ENCODE peak calls at places on chromosome 1, in four cellular contexts. One of them, this sample, is unnamed.

GRCh38 chr1:163013826-163014600 is 55.1 kb upstream of the RGS4 start:
- DNase-seq in cerebellar cortex: no peak
- DNase-seq in astrocyte of the spinal cord: no peak
- DNase-seq in SW480: peak; percentile 96
- DNase-seq in this sample: no peak

GRCh38 chr1:246398126-246398813 is 108.8 kb downstream of the SMYD3 start:
- DNase-seq in cerebellar cortex: peak; percentile 27
- DNase-seq in astrocyte of the spinal cord: no peak
- DNase-seq in SW480: no peak
- DNase-seq in this sample: no peak

GRCh38 chr1:3327389-3327702 is 127.1 kb upstream of the ARHGEF16 start:
- DNase-seq in cerebellar cortex: no peak
- DNase-seq in astrocyte of the spinal cord: no peak
- DNase-seq in SW480: no peak
- DNase-seq in this sample: no peak

GRCh38 chr1:156319664-156320063 is 18.4 kb downstream of the CCT3 start:
- DNase-seq in cerebellar cortex: peak; percentile 44
- DNase-seq in astrocyte of the spinal cord: peak; percentile 36
- DNase-seq in SW480: peak; percentile 46
- DNase-seq in this sample: peak; percentile 23

GRCh38 chr1:110339427-110340206 is 440 bp downstream of the RBM15 start:
- DNase-seq in cerebellar cortex: peak; percentile 39
- DNase-seq in astrocyte of the spinal cord: peak; percentile 45
- DNase-seq in SW480: peak; percentile 20
- DNase-seq in this sample: no peak

GRCh38 chr1:234628099-234628498 is 18.1 kb upstream of the IRF2BP2 start:
- DNase-seq in cerebellar cortex: no peak
- DNase-seq in astrocyte of the spinal cord: peak; percentile 61
- DNase-seq in SW480: no peak
- DNase-seq in this sample: no peak

GRCh38 chr1:229287257-229287656 is 16.3 kb downstream of the RAB4A start:
- DNase-seq in cerebellar cortex: peak; percentile 31
- DNase-seq in astrocyte of the spinal cord: no peak
- DNase-seq in SW480: no peak
- DNase-seq in this sample: no peak

GRCh38 chr1:117365350-117366280 is 1.6 kb upstream of the MAN1A2 start:
- DNase-seq in cerebellar cortex: peak; percentile 33
- DNase-seq in astrocyte of the spinal cord: no peak
- DNase-seq in SW480: peak; percentile 14
- DNase-seq in this sample: no peak

GRCh38 chr1:240562111-240562590 is 49.8 kb downstream of the GREM2 start:
- DNase-seq in cerebellar cortex: no peak
- DNase-seq in astrocyte of the spinal cord: no peak
- DNase-seq in SW480: no peak
- DNase-seq in this sample: no peak

GRCh38 chr1:53249706-53250105 is 11.4 kb upstream of the MAGOH start:
- DNase-seq in cerebellar cortex: no peak
- DNase-seq in astrocyte of the spinal cord: no peak
- DNase-seq in SW480: no peak
- DNase-seq in this sample: no peak

GRCh38 chr1:116738673-116739370 is 15.4 kb upstream of the CD2 start:
- DNase-seq in cerebellar cortex: no peak
- DNase-seq in astrocyte of the spinal cord: no peak
- DNase-seq in SW480: no peak
- DNase-seq in this sample: no peak

This sample was measured in astrocyte of the cerebellum.